ENCODE peak calls at places on chromosomes 12 and 14, in seven cellular contexts. C is thoracic aorta; Q is PC-3; U is CD8-positive, alpha-beta T cell; H is H9; S is breast epithelium; M is cardiac muscle cell. L is an unnamed sample. For H3K9me3, the result is how much of the 10 kb centered on the place peaks cover.

GRCh38 chr12:94614288-94614721 is 36.1 kb downstream of the TMCC3 start:
- DNase-seq in C (no peak), Q (peak), U (no peak), H (peak), S (no peak), M (peak), L (no peak)

GRCh38 chr12:121060149-121061001 is 21.3 kb upstream of the OASL start:
- DNase-seq in C (no peak), Q (peak), U (peak), H (peak), S (no peak), M (peak), L (peak)

GRCh38 chr12:100733817-100734593 is 60.6 kb upstream of the ANO4 start:
- DNase-seq in C (no peak), Q (peak), U (no peak), H (no peak), S (no peak), M (peak), L (no peak)

GRCh38 chr12:19190292-19191031 is 60.9 kb downstream of the PLEKHA5 start:
- DNase-seq in C (no peak), Q (peak), U (no peak), H (no peak), S (no peak), M (no peak), L (no peak)

GRCh38 chr12:104680070-104680469 is 223.3 kb downstream of the CHST11 start:
- DNase-seq in C (no peak), Q (peak), U (no peak), H (no peak), S (no peak), M (no peak), L (no peak)

GRCh38 chr12:92393504-92393903 is 247.9 kb upstream of the BTG1 start:
- DNase-seq in C (no peak), Q (no peak), U (no peak), H (no peak), S (no peak), M (no peak), L (no peak)

GRCh38 chr12:123064356-123064755 is 83.9 kb downstream of the ARL6IP4 start:
- DNase-seq in C (no peak), Q (no peak), U (no peak), H (no peak), S (no peak), M (no peak), L (no peak)

GRCh38 chr12:113471619-113472171 is at the start of gene LHX5:
- DNase-seq in C (no peak), Q (no peak), U (no peak), H (peak), S (no peak), M (no peak), L (no peak)

GRCh38 chr12:98042668-98043067 is 472.7 kb upstream of the TMPO start:
- DNase-seq in C (no peak), Q (no peak), U (no peak), H (no peak), S (no peak), M (no peak), L (no peak)

GRCh38 chr12:97568336-97569180 is 106.0 kb downstream of the RMST start:
- DNase-seq in C (no peak), Q (peak), U (no peak), H (no peak), S (peak), M (no peak), L (no peak)

GRCh38 chr14:95341115-95341514 is 21.4 kb upstream of the CLMN start:
- DNase-seq in C (no peak), Q (peak), U (no peak), H (no peak), S (no peak), M (no peak), L (no peak)

GRCh38 chr14:72401632-72402428 is 469.6 kb downstream of the RGS6 start:
- DNase-seq in C (no peak), Q (peak), U (peak), H (no peak), S (no peak), M (no peak), L (no peak)

GRCh38 chr12:128783129-128783574 is 40.6 kb downstream of the SLC15A4 start:
- DNase-seq in C (no peak), Q (no peak), U (no peak), H (no peak), S (no peak), M (no peak), L (no peak)

GRCh38 chr14:21852061-21852664 is 178.5 kb upstream of the OR4E1 start:
- DNase-seq in C (no peak), Q (peak), U (peak), H (peak), S (no peak), M (peak), L (peak)

GRCh38 chr12:107684990-107685359 is 624 bp upstream of the PWP1 start:
- DNase-seq in C (no peak), Q (peak), U (no peak), H (no peak), S (no peak), M (no peak), L (no peak)

GRCh38 chr12:4960030-4960429 is 50.3 kb downstream of the KCNA1 start:
- DNase-seq in C (no peak), Q (no peak), U (no peak), H (no peak), S (no peak), M (no peak), L (no peak)

GRCh38 chr14:23414906-23415820 is 7.1 kb upstream of the MYH6 start:
- DNase-seq in C (no peak), Q (no peak), U (no peak), H (no peak), S (no peak), M (no peak), L (no peak)

GRCh38 chr14:24938593-24938992 is 111.4 kb downstream of the STXBP6 start:
- DNase-seq in C (no peak), Q (no peak), U (no peak), H (no peak), S (no peak), M (no peak), L (no peak)

GRCh38 chr12:3646561-3647241 is 106.2 kb downstream of the CRACR2A start:
- DNase-seq in C (no peak), Q (no peak), U (no peak), H (no peak), S (peak), M (no peak), L (no peak)
- H3K9me3 ChIP-seq in C (under half), Q (under half), U (under half), H (under half), S (under half), M (under half), L (under half)

GRCh38 chr14:97491697-97492096 is 694.5 kb downstream of the VRK1 start:
- DNase-seq in C (no peak), Q (no peak), U (no peak), H (no peak), S (no peak), M (no peak), L (no peak)
- H3K9me3 ChIP-seq in C (under half), Q (under half), U (under half), H (under half), S (under half), M (under half), L (under half)

DNA sequence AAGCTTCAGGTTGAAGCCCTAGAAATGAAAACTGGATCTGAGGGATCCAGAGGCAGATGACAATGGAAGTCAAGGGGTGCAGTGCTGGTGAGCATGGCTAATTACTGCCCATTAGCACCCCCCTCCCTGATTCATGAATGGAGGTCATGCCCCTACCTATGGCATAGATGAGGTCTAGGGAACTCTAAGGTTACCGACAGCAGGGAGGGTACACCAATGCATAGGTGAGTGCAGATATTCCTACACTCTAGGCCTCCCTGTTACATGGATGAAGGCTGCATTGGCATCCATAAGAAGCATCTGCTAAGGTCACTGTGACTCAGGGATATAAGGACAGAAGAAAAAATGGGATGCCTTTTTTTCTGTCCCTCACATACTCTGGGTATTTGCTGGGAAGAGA is 147.3 kb downstream of the CCDC59 start:
- DNase-seq in C (no peak), Q (no peak), U (no peak), H (no peak), S (no peak), M (no peak), L (no peak)
- H3K9me3 ChIP-seq in C (under half), Q (under half), U (under half), H (under half), S (under half), M (under half), L (under half)

GRCh38 chr14:20019257-20019865 is at the start of gene OR4K14:
- DNase-seq in C (no peak), Q (no peak), U (no peak), H (no peak), S (no peak), M (no peak), L (no peak)
- H3K9me3 ChIP-seq in C (under half), Q (under half), U (under half), H (half or more), S (under half), M (under half), L (under half)

GRCh38 chr12:115617391-115617790 is 660.1 kb downstream of the MED13L start:
- DNase-seq in C (no peak), Q (no peak), U (no peak), H (peak), S (no peak), M (no peak), L (no peak)

GRCh38 chr12:115619061-115619460 is 658.4 kb downstream of the MED13L start:
- DNase-seq in C (no peak), Q (no peak), U (no peak), H (no peak), S (no peak), M (no peak), L (no peak)

GRCh38 chr12:115620816-115621215 is 656.7 kb downstream of the MED13L start:
- DNase-seq in C (no peak), Q (no peak), U (no peak), H (no peak), S (no peak), M (no peak), L (no peak)

GRCh38 chr12:115619889-115620288 is 657.6 kb downstream of the MED13L start:
- DNase-seq in C (no peak), Q (no peak), U (no peak), H (peak), S (no peak), M (no peak), L (no peak)

DNA sequence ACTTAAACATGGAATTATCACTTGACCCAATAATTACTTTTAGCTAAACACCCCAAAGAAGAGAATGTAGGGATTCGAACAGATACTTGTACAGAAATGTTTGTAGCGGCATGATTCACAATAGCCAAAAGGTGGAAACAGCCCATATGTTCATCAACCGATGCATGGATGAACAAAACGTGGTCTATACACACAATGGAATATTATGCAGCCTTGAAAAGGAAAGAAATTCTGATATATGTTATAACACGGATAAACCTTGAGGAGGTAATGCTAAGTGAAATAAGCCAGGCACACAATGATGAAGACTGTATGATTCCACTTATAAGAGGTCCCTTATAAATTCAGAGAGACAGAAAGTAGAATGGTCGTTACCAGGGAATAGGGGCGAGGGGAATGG is 659.4 kb downstream of the MED13L start:
- DNase-seq in C (no peak), Q (no peak), U (no peak), H (no peak), S (no peak), M (no peak), L (no peak)
- H3K9me3 ChIP-seq in C (under half), Q (under half), U (under half), H (under half), S (under half), M (under half), L (under half)

GRCh38 chr14:104184911-104185499 is 46.6 kb downstream of the KIF26A start:
- DNase-seq in C (no peak), Q (peak), U (no peak), H (no peak), S (no peak), M (no peak), L (no peak)
- H3K9me3 ChIP-seq in C (under half), Q (under half), U (under half), H (under half), S (under half), M (under half), L (under half)

L was measured in T-helper 17 cell.